ENCODE peak calls at places on chromosome 17, in ten cellular contexts. F is prostate gland; L is ELR; W is cardiac muscle cell; D is stomach; N is stromal cell of bone marrow; A is activated naive CD8-positive, alpha-beta T cell treated with anti-CD3 and anti-CD28 coated beads for 36 hours; B is DMS153; Q is stimulated activated CD4-positive, alpha-beta T cell treated with anti-CD3 and anti-CD28 coated beads, Interleukin-1b, Interleukin-23, amount 100 ng/mL, for 1 hour; K is stimulated activated naive CD4-positive, alpha-beta T cell treated with Interleukin-2 at 50 U/mL for 16 hours. C is an unnamed sample.

GRCh38 chr17:66178642-66179041 is 13.3 kb downstream of the CEP112 start:
- DNase-seq in F (no peak), L (no peak), W (no peak), D (no peak), N (no peak), A (no peak), B (no peak), Q (no peak), K (no peak), C (no peak)

GRCh38 chr17:41524261-41524660 is 3.8 kb downstream of the KRT19 start:
- DNase-seq in F (no peak), L (no peak), W (no peak), D (no peak), N (no peak), A (no peak), B (no peak), Q (no peak), K (no peak), C (no peak)

GRCh38 chr17:55577687-55578086 is 66.4 kb upstream of the SMIM36 start:
- DNase-seq in F (no peak), L (no peak), W (no peak), D (no peak), N (no peak), A (peak), B (peak), Q (no peak), K (peak), C (peak)

GRCh38 chr17:32958418-32958817 is 30.5 kb downstream of the TMEM98 start:
- DNase-seq in F (no peak), L (no peak), W (no peak), D (no peak), N (no peak), A (no peak), B (no peak), Q (no peak), K (no peak), C (peak)

GRCh38 chr17:30970757-30971567 is at the start of gene RNF135:
- DNase-seq in F (peak), L (peak), W (peak), D (peak), N (peak), A (peak), B (peak), Q (peak), K (peak), C (peak)

GRCh38 chr17:77327566-77328463 is 187.0 kb downstream of the SEC14L1 start:
- DNase-seq in F (no peak), L (no peak), W (no peak), D (peak), N (no peak), A (no peak), B (no peak), Q (no peak), K (no peak), C (no peak)

GRCh38 chr17:10109146-10109545 is 89.3 kb downstream of the GAS7 start:
- DNase-seq in F (no peak), L (no peak), W (no peak), D (no peak), N (no peak), A (no peak), B (no peak), Q (no peak), K (no peak), C (peak)

GRCh38 chr17:79975498-79976134 is 60.1 kb downstream of the TBC1D16 start:
- DNase-seq in F (no peak), L (no peak), W (no peak), D (no peak), N (no peak), A (no peak), B (no peak), Q (no peak), K (no peak), C (no peak)

GRCh38 chr17:32445075-32445427 is 741 bp downstream of the PSMD11 start:
- DNase-seq in F (peak), L (peak), W (peak), D (peak), N (peak), A (peak), B (no peak), Q (no peak), K (peak), C (peak)

GRCh38 chr17:62876664-62877411 is 68.7 kb upstream of the MARCHF10 start:
- DNase-seq in F (no peak), L (peak), W (no peak), D (no peak), N (peak), A (no peak), B (no peak), Q (no peak), K (no peak), C (no peak)

GRCh38 chr17:21457051-21458026 is 81.2 kb downstream of the KCNJ12 start:
- DNase-seq in F (peak), L (peak), W (peak), D (peak), N (peak), A (peak), B (peak), Q (peak), K (peak), C (peak)

GRCh38 chr17:79945591-79946255 is 89.9 kb downstream of the TBC1D16 start:
- DNase-seq in F (no peak), L (no peak), W (no peak), D (no peak), N (no peak), A (no peak), B (no peak), Q (no peak), K (no peak), C (no peak)

GRCh38 chr17:28426081-28426519 is 20.1 kb upstream of the SLC46A1 start:
- DNase-seq in F (no peak), L (peak), W (peak), D (peak), N (no peak), A (no peak), B (no peak), Q (no peak), K (no peak), C (peak)

C was measured in RPMI7951.